ENCODE peak calls at places on chromosomes 7 and 10, in six cellular contexts. One of them, this sample, is unnamed.

GRCh38 chr7:101294832-101295121 is 26.8 kb downstream of the IFT22 start:
- DNase-seq in NCI-H524 treated with DMSO at 0.1 percent for 48 hours: no peak
- DNase-seq in CD8-positive, alpha-beta memory T cell: no peak
- DNase-seq in GM04503: no peak
- DNase-seq in NCI-H1092: no peak
- DNase-seq in activated naive CD4-positive, alpha-beta T cell: no peak
- DNase-seq in this sample: no peak

GRCh38 chr10:33163941-33164824 is 170.3 kb downstream of the NRP1 start:
- DNase-seq in NCI-H524 treated with DMSO at 0.1 percent for 48 hours: no peak
- DNase-seq in CD8-positive, alpha-beta memory T cell: no peak
- DNase-seq in GM04503: no peak
- DNase-seq in NCI-H1092: peak; percentile 8
- DNase-seq in activated naive CD4-positive, alpha-beta T cell: no peak
- DNase-seq in this sample: peak; percentile 54

GRCh38 chr7:32390210-32390609 is 100.0 kb downstream of the LSM5 start:
- DNase-seq in NCI-H524 treated with DMSO at 0.1 percent for 48 hours: no peak
- DNase-seq in CD8-positive, alpha-beta memory T cell: no peak
- DNase-seq in GM04503: no peak
- DNase-seq in NCI-H1092: no peak
- DNase-seq in activated naive CD4-positive, alpha-beta T cell: no peak
- DNase-seq in this sample: no peak

GRCh38 chr7:47329320-47329926 is 252.5 kb downstream of the TNS3 start:
- DNase-seq in NCI-H524 treated with DMSO at 0.1 percent for 48 hours: no peak
- DNase-seq in CD8-positive, alpha-beta memory T cell: no peak
- DNase-seq in GM04503: no peak
- DNase-seq in NCI-H1092: no peak
- DNase-seq in activated naive CD4-positive, alpha-beta T cell: no peak
- DNase-seq in this sample: peak; percentile 41

GRCh38 chr10:13139150-13139549 is 22.2 kb upstream of the MCM10 start:
- DNase-seq in NCI-H524 treated with DMSO at 0.1 percent for 48 hours: no peak
- DNase-seq in CD8-positive, alpha-beta memory T cell: no peak
- DNase-seq in GM04503: no peak
- DNase-seq in NCI-H1092: no peak
- DNase-seq in activated naive CD4-positive, alpha-beta T cell: no peak
- DNase-seq in this sample: no peak

GRCh38 chr7:140609646-140610045 is 31.0 kb downstream of the DENND2A start:
- DNase-seq in NCI-H524 treated with DMSO at 0.1 percent for 48 hours: no peak
- DNase-seq in CD8-positive, alpha-beta memory T cell: no peak
- DNase-seq in GM04503: no peak
- DNase-seq in NCI-H1092: no peak
- DNase-seq in activated naive CD4-positive, alpha-beta T cell: no peak
- DNase-seq in this sample: peak; percentile 89

GRCh38 chr10:59724098-59724938 is 14.7 kb upstream of the SLC16A9 start:
- DNase-seq in NCI-H524 treated with DMSO at 0.1 percent for 48 hours: no peak
- DNase-seq in CD8-positive, alpha-beta memory T cell: no peak
- DNase-seq in GM04503: no peak
- DNase-seq in NCI-H1092: no peak
- DNase-seq in activated naive CD4-positive, alpha-beta T cell: no peak
- DNase-seq in this sample: no peak

GRCh38 chr10:3526721-3527120 is 258.3 kb downstream of the KLF6 start:
- DNase-seq in NCI-H524 treated with DMSO at 0.1 percent for 48 hours: no peak
- DNase-seq in CD8-positive, alpha-beta memory T cell: no peak
- DNase-seq in GM04503: peak; percentile 84
- DNase-seq in NCI-H1092: no peak
- DNase-seq in activated naive CD4-positive, alpha-beta T cell: no peak
- DNase-seq in this sample: peak; percentile 53

GRCh38 chr10:65194131-65194530 is 1672.9 kb downstream of the REEP3 start:
- DNase-seq in NCI-H524 treated with DMSO at 0.1 percent for 48 hours: no peak
- DNase-seq in CD8-positive, alpha-beta memory T cell: no peak
- DNase-seq in GM04503: no peak
- DNase-seq in NCI-H1092: no peak
- DNase-seq in activated naive CD4-positive, alpha-beta T cell: no peak
- DNase-seq in this sample: no peak

GRCh38 chr10:8312861-8313260 is 258.4 kb downstream of the GATA3 start:
- DNase-seq in NCI-H524 treated with DMSO at 0.1 percent for 48 hours: no peak
- DNase-seq in CD8-positive, alpha-beta memory T cell: no peak
- DNase-seq in GM04503: no peak
- DNase-seq in NCI-H1092: peak; percentile 4
- DNase-seq in activated naive CD4-positive, alpha-beta T cell: no peak
- DNase-seq in this sample: no peak

GRCh38 chr10:98418596-98419265 is 3.7 kb upstream of the PYROXD2 start:
- DNase-seq in NCI-H524 treated with DMSO at 0.1 percent for 48 hours: no peak
- DNase-seq in CD8-positive, alpha-beta memory T cell: no peak
- DNase-seq in GM04503: no peak
- DNase-seq in NCI-H1092: no peak
- DNase-seq in activated naive CD4-positive, alpha-beta T cell: no peak
- DNase-seq in this sample: no peak

GRCh38 chr7:50336909-50337703 is 32.6 kb downstream of the IKZF1 start:
- DNase-seq in NCI-H524 treated with DMSO at 0.1 percent for 48 hours: no peak
- DNase-seq in CD8-positive, alpha-beta memory T cell: no peak
- DNase-seq in GM04503: no peak
- DNase-seq in NCI-H1092: no peak
- DNase-seq in activated naive CD4-positive, alpha-beta T cell: no peak
- DNase-seq in this sample: no peak

GRCh38 chr10:60731134-60731883 is 47.0 kb upstream of the CDK1 start:
- DNase-seq in NCI-H524 treated with DMSO at 0.1 percent for 48 hours: no peak
- DNase-seq in CD8-positive, alpha-beta memory T cell: peak; percentile 9
- DNase-seq in GM04503: no peak
- DNase-seq in NCI-H1092: no peak
- DNase-seq in activated naive CD4-positive, alpha-beta T cell: no peak
- DNase-seq in this sample: no peak

GRCh38 chr7:80147543-80148376 is 13.1 kb downstream of the GNAI1 start:
- DNase-seq in NCI-H524 treated with DMSO at 0.1 percent for 48 hours: no peak
- DNase-seq in CD8-positive, alpha-beta memory T cell: no peak
- DNase-seq in GM04503: peak; percentile 89
- DNase-seq in NCI-H1092: no peak
- DNase-seq in activated naive CD4-positive, alpha-beta T cell: no peak
- DNase-seq in this sample: peak; percentile 87

GRCh38 chr7:70580161-70580560 is 551.8 kb upstream of the GALNT17 start:
- DNase-seq in NCI-H524 treated with DMSO at 0.1 percent for 48 hours: no peak
- DNase-seq in CD8-positive, alpha-beta memory T cell: no peak
- DNase-seq in GM04503: no peak
- DNase-seq in NCI-H1092: no peak
- DNase-seq in activated naive CD4-positive, alpha-beta T cell: no peak
- DNase-seq in this sample: no peak

This sample was measured in ELR.